ENCODE peak calls at places on chromosomes 11 and 22, in seven cellular contexts. One of them, this sample, is unnamed. For H3K9me3 and H3K4me1, the result is how much of the 10 kb centered on the place peaks cover.

GRCh38 chr11:31643831-31644230 is 134.3 kb downstream of the ELP4 start:
- DNase-seq in left lung: no peak
- DNase-seq in heart right ventricle: no peak
- DNase-seq in psoas muscle: no peak
- DNase-seq in iPS DF 6.9: no peak
- DNase-seq in pancreas: no peak
- DNase-seq in MM.1S: no peak
- DNase-seq in this sample: no peak

GRCh38 chr11:121482231-121483129 is 29.7 kb upstream of the SORL1-AS1 start:
- DNase-seq in left lung: peak
- DNase-seq in heart right ventricle: no peak
- DNase-seq in psoas muscle: no peak
- DNase-seq in iPS DF 6.9: no peak
- DNase-seq in pancreas: no peak
- DNase-seq in MM.1S: peak
- DNase-seq in this sample: no peak

GRCh38 chr11:3086671-3087150 is 29.5 kb upstream of the CARS1 start:
- DNase-seq in left lung: no peak
- DNase-seq in heart right ventricle: no peak
- DNase-seq in psoas muscle: no peak
- DNase-seq in iPS DF 6.9: no peak
- DNase-seq in pancreas: no peak
- DNase-seq in MM.1S: no peak
- DNase-seq in this sample: no peak

GRCh38 chr11:17612221-17613188 is 65.4 kb downstream of the OTOG start:
- DNase-seq in left lung: peak
- DNase-seq in heart right ventricle: no peak
- DNase-seq in psoas muscle: no peak
- DNase-seq in iPS DF 6.9: no peak
- DNase-seq in pancreas: no peak
- DNase-seq in MM.1S: no peak
- DNase-seq in this sample: no peak

GRCh38 chr11:121833970-121834369 is 282.0 kb downstream of the BLID start:
- DNase-seq in left lung: no peak
- DNase-seq in heart right ventricle: no peak
- DNase-seq in psoas muscle: no peak
- DNase-seq in iPS DF 6.9: no peak
- DNase-seq in pancreas: no peak
- DNase-seq in MM.1S: no peak
- DNase-seq in this sample: no peak

GRCh38 chr22:24938741-24939341 is 7.7 kb downstream of the LHFPL7 start:
- DNase-seq in left lung: no peak
- DNase-seq in heart right ventricle: no peak
- DNase-seq in psoas muscle: no peak
- DNase-seq in iPS DF 6.9: no peak
- DNase-seq in pancreas: no peak
- DNase-seq in MM.1S: peak
- DNase-seq in this sample: peak

GRCh38 chr11:94958118-94958517 is 15.2 kb downstream of the CWC15 start:
- DNase-seq in left lung: no peak
- DNase-seq in heart right ventricle: no peak
- DNase-seq in psoas muscle: no peak
- DNase-seq in iPS DF 6.9: no peak
- DNase-seq in pancreas: no peak
- DNase-seq in MM.1S: no peak
- DNase-seq in this sample: no peak

GRCh38 chr11:46181387-46181786 is 60.1 kb upstream of the PHF21A start:
- DNase-seq in left lung: no peak
- DNase-seq in heart right ventricle: no peak
- DNase-seq in psoas muscle: no peak
- DNase-seq in iPS DF 6.9: no peak
- DNase-seq in pancreas: no peak
- DNase-seq in MM.1S: no peak
- DNase-seq in this sample: no peak

GRCh38 chr11:134252539-134253188 is 488 bp downstream of the THYN1 start:
- DNase-seq in left lung: no peak
- DNase-seq in heart right ventricle: no peak
- DNase-seq in psoas muscle: no peak
- DNase-seq in iPS DF 6.9: no peak
- DNase-seq in pancreas: no peak
- DNase-seq in MM.1S: no peak
- DNase-seq in this sample: peak

GRCh38 chr11:70537576-70538571 is 139.5 kb downstream of the CTTN start:
- DNase-seq in left lung: peak
- DNase-seq in heart right ventricle: no peak
- DNase-seq in psoas muscle: no peak
- DNase-seq in iPS DF 6.9: no peak
- DNase-seq in pancreas: no peak
- DNase-seq in MM.1S: no peak
- DNase-seq in this sample: no peak

GRCh38 chr11:55956521-55956920 is 13.2 kb downstream of the OR10AG1 start:
- DNase-seq in left lung: no peak
- DNase-seq in heart right ventricle: no peak
- DNase-seq in psoas muscle: no peak
- DNase-seq in iPS DF 6.9: no peak
- DNase-seq in pancreas: no peak
- DNase-seq in MM.1S: no peak
- DNase-seq in this sample: no peak

GRCh38 chr11:108959874-108960273 is 295.0 kb downstream of the DDX10 start:
- DNase-seq in left lung: no peak
- DNase-seq in heart right ventricle: no peak
- DNase-seq in psoas muscle: no peak
- DNase-seq in iPS DF 6.9: no peak
- DNase-seq in pancreas: no peak
- DNase-seq in MM.1S: no peak
- DNase-seq in this sample: no peak

GRCh38 chr11:78449866-78450265 is 32.2 kb upstream of the GAB2 start:
- DNase-seq in left lung: no peak
- DNase-seq in heart right ventricle: no peak
- DNase-seq in psoas muscle: no peak
- DNase-seq in iPS DF 6.9: no peak
- DNase-seq in pancreas: no peak
- DNase-seq in MM.1S: no peak
- DNase-seq in this sample: no peak

GRCh38 chr11:103532133-103532788 is 423.0 kb downstream of the DYNC2H1 start:
- DNase-seq in left lung: no peak
- DNase-seq in heart right ventricle: no peak
- DNase-seq in psoas muscle: no peak
- DNase-seq in iPS DF 6.9: no peak
- DNase-seq in pancreas: no peak
- DNase-seq in MM.1S: no peak
- DNase-seq in this sample: no peak

GRCh38 chr11:22491826-22492225 is 133.8 kb downstream of the FANCF start:
- DNase-seq in left lung: no peak
- DNase-seq in heart right ventricle: no peak
- DNase-seq in psoas muscle: no peak
- DNase-seq in iPS DF 6.9: no peak
- DNase-seq in pancreas: peak
- DNase-seq in MM.1S: no peak
- DNase-seq in this sample: no peak

GRCh38 chr11:47136921-47137320 is 39.8 kb downstream of the ARFGAP2 start:
- DNase-seq in left lung: no peak
- DNase-seq in heart right ventricle: no peak
- DNase-seq in psoas muscle: no peak
- DNase-seq in iPS DF 6.9: no peak
- DNase-seq in pancreas: no peak
- DNase-seq in MM.1S: no peak
- DNase-seq in this sample: no peak

GRCh38 chr11:116357769-116358544 is 414.8 kb downstream of the BUD13 start:
- DNase-seq in left lung: no peak
- DNase-seq in heart right ventricle: no peak
- DNase-seq in psoas muscle: no peak
- DNase-seq in iPS DF 6.9: peak
- DNase-seq in pancreas: no peak
- DNase-seq in MM.1S: no peak
- DNase-seq in this sample: peak

DNA sequence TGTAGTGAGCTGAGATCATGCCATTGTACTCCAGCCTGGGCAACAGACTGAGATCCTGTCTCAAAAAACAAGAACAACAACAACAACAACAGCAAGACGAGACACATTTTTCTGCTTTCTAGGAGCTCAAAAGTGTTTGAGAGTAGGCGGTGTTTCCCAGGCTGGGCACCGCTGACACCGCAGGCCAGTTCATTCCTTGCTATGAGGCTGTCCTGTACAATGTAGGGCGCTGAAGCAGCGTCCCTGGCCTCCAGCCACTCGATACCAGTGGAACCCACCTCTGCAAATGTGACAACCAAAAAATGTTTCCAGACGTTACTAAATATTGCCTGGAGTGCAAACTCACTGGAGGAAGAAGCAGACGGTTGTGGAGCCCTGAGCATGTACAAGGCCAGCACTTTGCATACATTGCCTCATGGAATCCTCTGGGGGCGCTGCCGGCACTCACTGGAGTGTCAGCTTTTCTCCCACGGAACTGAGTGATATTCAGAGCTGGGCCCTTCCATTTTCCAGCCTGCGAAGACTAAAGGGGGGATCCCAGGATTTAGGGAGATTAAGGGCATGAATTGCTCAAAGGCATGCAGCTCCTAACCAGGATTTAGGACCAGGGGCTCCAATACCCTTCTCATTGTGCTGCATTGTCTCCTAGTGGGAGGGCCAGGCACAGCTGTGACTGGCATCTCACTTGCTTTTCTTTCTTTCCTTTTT is 5.8 kb upstream of the MIEF1 start:
- DNase-seq in left lung: peak
- DNase-seq in heart right ventricle: peak
- DNase-seq in psoas muscle: peak
- DNase-seq in iPS DF 6.9: no peak
- DNase-seq in pancreas: peak
- DNase-seq in MM.1S: peak
- DNase-seq in this sample: peak
- H3K27ac ChIP-seq in left lung: peak
- H3K27ac ChIP-seq in heart right ventricle: peak
- H3K27ac ChIP-seq in psoas muscle: no peak
- H3K27ac ChIP-seq in iPS DF 6.9: no peak
- H3K27ac ChIP-seq in pancreas: peak
- H3K27ac ChIP-seq in MM.1S: no peak
- H3K27ac ChIP-seq in this sample: peak

GRCh38 chr11:110526323-110526722 is 96.6 kb downstream of the FDX1 start:
- DNase-seq in left lung: no peak
- DNase-seq in heart right ventricle: no peak
- DNase-seq in psoas muscle: no peak
- DNase-seq in iPS DF 6.9: no peak
- DNase-seq in pancreas: no peak
- DNase-seq in MM.1S: peak
- DNase-seq in this sample: no peak

GRCh38 chr11:110531056-110531756 is 101.5 kb downstream of the FDX1 start:
- DNase-seq in left lung: no peak
- DNase-seq in heart right ventricle: no peak
- DNase-seq in psoas muscle: no peak
- DNase-seq in iPS DF 6.9: no peak
- DNase-seq in pancreas: no peak
- DNase-seq in MM.1S: no peak
- DNase-seq in this sample: no peak

GRCh38 chr11:110527146-110527545 is 97.4 kb downstream of the FDX1 start:
- DNase-seq in left lung: no peak
- DNase-seq in heart right ventricle: no peak
- DNase-seq in psoas muscle: no peak
- DNase-seq in iPS DF 6.9: no peak
- DNase-seq in pancreas: no peak
- DNase-seq in MM.1S: no peak
- DNase-seq in this sample: no peak

GRCh38 chr11:110525883-110526282 is 96.1 kb downstream of the FDX1 start:
- DNase-seq in left lung: peak
- DNase-seq in heart right ventricle: no peak
- DNase-seq in psoas muscle: peak
- DNase-seq in iPS DF 6.9: no peak
- DNase-seq in pancreas: no peak
- DNase-seq in MM.1S: peak
- DNase-seq in this sample: peak

DNA sequence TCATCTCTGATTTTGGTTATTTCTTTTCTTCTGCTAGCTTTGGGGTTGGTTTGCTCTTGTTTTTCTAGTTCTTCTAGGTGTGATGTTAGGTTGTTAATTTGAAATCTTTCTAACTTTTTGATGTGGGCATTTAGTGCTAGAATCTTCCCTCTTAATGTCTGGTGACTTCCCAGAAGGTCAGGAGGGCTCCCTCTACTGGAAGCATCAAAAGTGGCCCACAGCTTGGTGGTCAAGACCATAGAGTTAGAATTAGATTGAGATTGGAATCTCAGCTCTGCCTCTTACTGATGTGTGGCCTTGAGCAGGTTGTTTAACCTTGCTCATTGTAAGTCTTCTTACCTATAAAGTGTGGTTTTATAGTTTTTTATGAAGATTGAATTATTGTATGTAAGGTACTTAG is 99.3 kb downstream of the FDX1 start:
- DNase-seq in left lung: no peak
- DNase-seq in heart right ventricle: no peak
- DNase-seq in psoas muscle: no peak
- DNase-seq in iPS DF 6.9: no peak
- DNase-seq in pancreas: no peak
- DNase-seq in MM.1S: peak
- DNase-seq in this sample: no peak
- H3K9me3 ChIP-seq in left lung: under half
- H3K9me3 ChIP-seq in heart right ventricle: under half
- H3K9me3 ChIP-seq in psoas muscle: under half
- H3K9me3 ChIP-seq in iPS DF 6.9: under half
- H3K9me3 ChIP-seq in pancreas: under half
- H3K9me3 ChIP-seq in MM.1S: under half
- H3K9me3 ChIP-seq in this sample: under half

GRCh38 chr22:30274061-30274812 is 7.6 kb upstream of the OSM start:
- DNase-seq in left lung: no peak
- DNase-seq in heart right ventricle: no peak
- DNase-seq in psoas muscle: no peak
- DNase-seq in iPS DF 6.9: no peak
- DNase-seq in pancreas: no peak
- DNase-seq in MM.1S: no peak
- DNase-seq in this sample: no peak

GRCh38 chr22:30275625-30276024 is 9.0 kb upstream of the OSM start:
- DNase-seq in left lung: no peak
- DNase-seq in heart right ventricle: no peak
- DNase-seq in psoas muscle: no peak
- DNase-seq in iPS DF 6.9: no peak
- DNase-seq in pancreas: no peak
- DNase-seq in MM.1S: no peak
- DNase-seq in this sample: no peak

GRCh38 chr22:30272781-30273180 is 6.1 kb upstream of the OSM start:
- DNase-seq in left lung: no peak
- DNase-seq in heart right ventricle: no peak
- DNase-seq in psoas muscle: no peak
- DNase-seq in iPS DF 6.9: no peak
- DNase-seq in pancreas: no peak
- DNase-seq in MM.1S: no peak
- DNase-seq in this sample: no peak

GRCh38 chr22:30270841-30271240 is 4.2 kb upstream of the OSM start:
- DNase-seq in left lung: peak
- DNase-seq in heart right ventricle: peak
- DNase-seq in psoas muscle: peak
- DNase-seq in iPS DF 6.9: no peak
- DNase-seq in pancreas: no peak
- DNase-seq in MM.1S: no peak
- DNase-seq in this sample: peak

GRCh38 chr22:30273196-30273595 is 6.5 kb upstream of the OSM start:
- DNase-seq in left lung: no peak
- DNase-seq in heart right ventricle: no peak
- DNase-seq in psoas muscle: no peak
- DNase-seq in iPS DF 6.9: no peak
- DNase-seq in pancreas: no peak
- DNase-seq in MM.1S: no peak
- DNase-seq in this sample: no peak
- H3K4me1 ChIP-seq in left lung: half or more
- H3K4me1 ChIP-seq in heart right ventricle: under half
- H3K4me1 ChIP-seq in psoas muscle: under half
- H3K4me1 ChIP-seq in iPS DF 6.9: under half
- H3K4me1 ChIP-seq in pancreas: under half
- H3K4me1 ChIP-seq in MM.1S: under half
- H3K4me1 ChIP-seq in this sample: under half

GRCh38 chr11:62921573-62922188 is 518 bp upstream of the CHRM1 start:
- DNase-seq in left lung: no peak
- DNase-seq in heart right ventricle: no peak
- DNase-seq in psoas muscle: no peak
- DNase-seq in iPS DF 6.9: no peak
- DNase-seq in pancreas: peak
- DNase-seq in MM.1S: no peak
- DNase-seq in this sample: no peak
- H3K27ac ChIP-seq in left lung: peak
- H3K27ac ChIP-seq in heart right ventricle: no peak
- H3K27ac ChIP-seq in psoas muscle: no peak
- H3K27ac ChIP-seq in iPS DF 6.9: no peak
- H3K27ac ChIP-seq in pancreas: no peak
- H3K27ac ChIP-seq in MM.1S: no peak
- H3K27ac ChIP-seq in this sample: no peak